ENCODE peak calls at places on chromosomes 12 and 14, in four cellular contexts. One of them, this sample, is unnamed. For H3K4me1, the result is how much of the 10 kb centered on the place peaks cover.

GRCh38 chr14:23054000-23054811 is 3.1 kb downstream of the CDH24 start:
- DNase-seq in aorta: no peak
- DNase-seq in adipocyte: no peak
- DNase-seq in HCT116: no peak
- DNase-seq in this sample: no peak

GRCh38 chr12:25801621-25802243 is 156.8 kb upstream of the RASSF8 start:
- DNase-seq in aorta: no peak
- DNase-seq in adipocyte: no peak
- DNase-seq in HCT116: no peak
- DNase-seq in this sample: no peak

GRCh38 chr12:7017870-7018349 is 366 bp downstream of the LPCAT3 start:
- DNase-seq in aorta: no peak
- DNase-seq in adipocyte: peak
- DNase-seq in HCT116: no peak
- DNase-seq in this sample: no peak

GRCh38 chr12:3135522-3136461 is 58.6 kb downstream of the TSPAN9 start:
- DNase-seq in aorta: peak
- DNase-seq in adipocyte: peak
- DNase-seq in HCT116: peak
- DNase-seq in this sample: no peak

GRCh38 chr12:100688451-100688864 is 106.1 kb upstream of the ANO4 start:
- DNase-seq in aorta: no peak
- DNase-seq in adipocyte: peak
- DNase-seq in HCT116: no peak
- DNase-seq in this sample: no peak

GRCh38 chr12:12749433-12749832 is 32.3 kb downstream of the CDKN1B start:
- DNase-seq in aorta: peak
- DNase-seq in adipocyte: no peak
- DNase-seq in HCT116: no peak
- DNase-seq in this sample: no peak

GRCh38 chr14:93520053-93520607 is 89.4 kb downstream of the UNC79 start:
- DNase-seq in aorta: no peak
- DNase-seq in adipocyte: no peak
- DNase-seq in HCT116: no peak
- DNase-seq in this sample: no peak

GRCh38 chr14:93970589-93970966 is 5.8 kb downstream of the ASB2 start:
- DNase-seq in aorta: no peak
- DNase-seq in adipocyte: no peak
- DNase-seq in HCT116: peak
- DNase-seq in this sample: no peak

GRCh38 chr14:95535226-95536021 is 574 bp downstream of the GLRX5 start:
- DNase-seq in aorta: no peak
- DNase-seq in adipocyte: peak
- DNase-seq in HCT116: no peak
- DNase-seq in this sample: no peak

GRCh38 chr12:100229036-100229635 is 28.5 kb downstream of the ACTR6 start:
- DNase-seq in aorta: no peak
- DNase-seq in adipocyte: no peak
- DNase-seq in HCT116: peak
- DNase-seq in this sample: no peak

GRCh38 chr12:4331842-4332241 is 10.8 kb downstream of the TIGAR start:
- DNase-seq in aorta: no peak
- DNase-seq in adipocyte: no peak
- DNase-seq in HCT116: no peak
- DNase-seq in this sample: no peak

GRCh38 chr12:108753969-108754368 is 22.7 kb upstream of the CORO1C start:
- DNase-seq in aorta: no peak
- DNase-seq in adipocyte: no peak
- DNase-seq in HCT116: no peak
- DNase-seq in this sample: no peak

GRCh38 chr12:92210062-92210461 is 64.4 kb upstream of the BTG1 start:
- DNase-seq in aorta: no peak
- DNase-seq in adipocyte: no peak
- DNase-seq in HCT116: no peak
- DNase-seq in this sample: no peak

GRCh38 chr14:52227559-52228222 is 39.8 kb upstream of the PTGDR start:
- DNase-seq in aorta: no peak
- DNase-seq in adipocyte: no peak
- DNase-seq in HCT116: no peak
- DNase-seq in this sample: no peak

GRCh38 chr12:122891661-122892525 is 4.0 kb downstream of the VPS37B start:
- DNase-seq in aorta: no peak
- DNase-seq in adipocyte: peak
- DNase-seq in HCT116: no peak
- DNase-seq in this sample: no peak

GRCh38 chr14:70791971-70792370 is 17.3 kb downstream of the MAP3K9 start:
- DNase-seq in aorta: no peak
- DNase-seq in adipocyte: no peak
- DNase-seq in HCT116: no peak
- DNase-seq in this sample: no peak

GRCh38 chr14:70792939-70793338 is 16.4 kb downstream of the MAP3K9 start:
- DNase-seq in aorta: no peak
- DNase-seq in adipocyte: no peak
- DNase-seq in HCT116: no peak
- DNase-seq in this sample: no peak

GRCh38 chr14:70801836-70802235 is 7.5 kb downstream of the MAP3K9 start:
- DNase-seq in aorta: no peak
- DNase-seq in adipocyte: no peak
- DNase-seq in HCT116: no peak
- DNase-seq in this sample: no peak

GRCh38 chr14:70793637-70794036 is 15.7 kb downstream of the MAP3K9 start:
- DNase-seq in aorta: no peak
- DNase-seq in adipocyte: no peak
- DNase-seq in HCT116: no peak
- DNase-seq in this sample: no peak

DNA sequence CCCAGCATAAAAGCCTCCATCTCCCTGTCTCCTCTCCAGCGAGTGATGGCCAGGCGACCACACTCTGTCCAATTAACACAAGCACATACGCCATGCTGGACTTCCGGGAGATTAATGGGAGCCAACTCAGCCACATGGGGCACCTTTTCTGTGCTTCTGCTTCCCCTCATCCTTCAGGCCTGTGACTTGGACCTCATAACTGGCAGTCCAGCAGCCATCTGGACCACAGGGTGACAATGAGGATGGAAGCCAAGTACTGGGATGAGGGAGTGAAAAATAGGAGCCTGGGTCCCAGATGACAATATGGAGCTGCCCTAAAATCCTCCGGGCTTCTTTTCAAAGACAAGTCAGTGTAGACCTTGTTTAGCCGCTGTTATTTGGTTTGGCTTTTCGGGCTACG is 12.8 kb downstream of the MAP3K9 start:
- DNase-seq in aorta: no peak
- DNase-seq in adipocyte: no peak
- DNase-seq in HCT116: no peak
- DNase-seq in this sample: no peak
- H3K4me1 ChIP-seq in aorta: under half
- H3K4me1 ChIP-seq in adipocyte: under half
- H3K4me1 ChIP-seq in HCT116: under half
- H3K4me1 ChIP-seq in this sample: under half

DNA sequence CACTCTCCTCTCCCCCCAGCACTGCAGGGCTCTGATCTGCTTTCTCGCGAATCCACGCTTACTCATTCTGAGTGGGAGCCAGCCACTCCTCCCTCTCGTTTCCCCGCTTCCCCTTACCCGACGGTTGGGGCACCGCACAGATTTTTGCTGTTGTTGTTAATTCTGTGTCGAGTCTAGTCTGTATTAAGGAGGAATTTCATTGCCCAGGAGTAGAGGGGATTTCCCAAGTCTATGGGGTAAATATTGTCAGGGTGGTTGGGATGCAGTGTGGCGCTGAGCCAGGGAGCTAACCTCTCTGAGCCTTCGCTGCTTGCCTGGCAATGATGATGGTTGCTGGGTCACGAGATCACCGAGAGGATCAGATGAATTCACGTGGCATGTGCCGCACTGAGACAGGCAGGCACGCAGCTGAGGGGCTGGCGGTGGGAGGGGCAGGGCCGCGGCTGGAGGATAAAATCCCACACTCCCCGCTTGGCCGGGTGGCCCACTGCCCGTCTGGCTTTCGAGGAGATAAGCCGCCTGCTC is 18.5 kb downstream of the NCOR2 start:
- DNase-seq in aorta: peak
- DNase-seq in adipocyte: peak
- DNase-seq in HCT116: no peak
- DNase-seq in this sample: no peak
- H3K4me1 ChIP-seq in aorta: under half
- H3K4me1 ChIP-seq in adipocyte: half or more
- H3K4me1 ChIP-seq in HCT116: half or more
- H3K4me1 ChIP-seq in this sample: half or more

GRCh38 chr12:127270193-127270592 is 996.8 kb upstream of the TMEM132C start:
- DNase-seq in aorta: peak
- DNase-seq in adipocyte: peak
- DNase-seq in HCT116: no peak
- DNase-seq in this sample: no peak

GRCh38 chr12:127271776-127272175 is 995.2 kb upstream of the TMEM132C start:
- DNase-seq in aorta: no peak
- DNase-seq in adipocyte: no peak
- DNase-seq in HCT116: no peak
- DNase-seq in this sample: no peak

GRCh38 chr12:127272864-127273263 is 994.1 kb upstream of the TMEM132C start:
- DNase-seq in aorta: no peak
- DNase-seq in adipocyte: peak
- DNase-seq in HCT116: no peak
- DNase-seq in this sample: no peak

GRCh38 chr12:127277882-127278281 is 989.1 kb upstream of the TMEM132C start:
- DNase-seq in aorta: no peak
- DNase-seq in adipocyte: no peak
- DNase-seq in HCT116: no peak
- DNase-seq in this sample: no peak

GRCh38 chr12:127273621-127274020 is 993.3 kb upstream of the TMEM132C start:
- DNase-seq in aorta: no peak
- DNase-seq in adipocyte: peak
- DNase-seq in HCT116: no peak
- DNase-seq in this sample: no peak
- H3K4me1 ChIP-seq in aorta: under half
- H3K4me1 ChIP-seq in adipocyte: under half
- H3K4me1 ChIP-seq in HCT116: under half
- H3K4me1 ChIP-seq in this sample: under half

GRCh38 chr12:65640489-65640901 is 183.8 kb upstream of the HMGA2 start:
- DNase-seq in aorta: no peak
- DNase-seq in adipocyte: no peak
- DNase-seq in HCT116: no peak
- DNase-seq in this sample: no peak
- H3K4me1 ChIP-seq in aorta: under half
- H3K4me1 ChIP-seq in adipocyte: under half
- H3K4me1 ChIP-seq in HCT116: half or more
- H3K4me1 ChIP-seq in this sample: under half

GRCh38 chr14:99667045-99667444 is 17.1 kb upstream of the CYP46A1 start:
- DNase-seq in aorta: no peak
- DNase-seq in adipocyte: no peak
- DNase-seq in HCT116: no peak
- DNase-seq in this sample: no peak

GRCh38 chr14:99664636-99665273 is 19.3 kb upstream of the CYP46A1 start:
- DNase-seq in aorta: no peak
- DNase-seq in adipocyte: no peak
- DNase-seq in HCT116: no peak
- DNase-seq in this sample: no peak

GRCh38 chr14:99668307-99668997 is 15.6 kb upstream of the CYP46A1 start:
- DNase-seq in aorta: no peak
- DNase-seq in adipocyte: no peak
- DNase-seq in HCT116: no peak
- DNase-seq in this sample: no peak

GRCh38 chr14:99667821-99668220 is 16.3 kb upstream of the CYP46A1 start:
- DNase-seq in aorta: no peak
- DNase-seq in adipocyte: no peak
- DNase-seq in HCT116: no peak
- DNase-seq in this sample: no peak

GRCh38 chr14:99666533-99666932 is 17.6 kb upstream of the CYP46A1 start:
- DNase-seq in aorta: no peak
- DNase-seq in adipocyte: no peak
- DNase-seq in HCT116: no peak
- DNase-seq in this sample: no peak
- H3K4me1 ChIP-seq in aorta: under half
- H3K4me1 ChIP-seq in adipocyte: under half
- H3K4me1 ChIP-seq in HCT116: under half
- H3K4me1 ChIP-seq in this sample: under half

DNA sequence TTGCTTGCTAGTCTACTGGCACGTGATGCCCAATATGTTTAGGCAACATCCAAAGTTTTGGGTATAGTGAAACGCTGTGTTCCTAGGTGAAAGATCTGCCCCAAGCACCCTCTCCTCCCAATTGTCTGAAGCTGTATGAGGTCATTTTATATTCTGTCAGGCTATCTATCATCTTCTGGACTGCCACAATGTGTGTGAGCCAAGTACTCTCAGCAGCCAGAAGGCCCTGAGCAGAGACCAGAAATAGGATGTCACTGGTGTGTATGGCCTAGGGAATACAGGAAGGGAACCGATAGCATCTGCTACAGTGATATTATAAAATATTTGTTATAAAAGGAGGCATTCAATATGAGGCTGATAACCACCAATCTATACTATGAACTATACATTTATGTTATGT is 7.9 kb upstream of the PDE3A start:
- DNase-seq in aorta: no peak
- DNase-seq in adipocyte: no peak
- DNase-seq in HCT116: no peak
- DNase-seq in this sample: no peak
- H3K4me1 ChIP-seq in aorta: under half
- H3K4me1 ChIP-seq in adipocyte: under half
- H3K4me1 ChIP-seq in HCT116: under half
- H3K4me1 ChIP-seq in this sample: under half

GRCh38 chr14:65297744-65298143 is 114.8 kb upstream of the FUT8 start:
- DNase-seq in aorta: no peak
- DNase-seq in adipocyte: no peak
- DNase-seq in HCT116: no peak
- DNase-seq in this sample: no peak
- H3K4me1 ChIP-seq in aorta: under half
- H3K4me1 ChIP-seq in adipocyte: under half
- H3K4me1 ChIP-seq in HCT116: under half
- H3K4me1 ChIP-seq in this sample: under half